ENCODE peak calls at places on chromosomes 2 and 18, in five cellular contexts. B is LoVo, N is pons, H is RPMI7951, S is AG04449. R is an unnamed sample.

GRCh38 chr2:119548516-119549120 is 4.4 kb downstream of the CFAP221 start:
- DNase-seq in B (no peak), N (no peak), H (no peak), S (no peak), R (no peak)

GRCh38 chr2:1743396-1744150 is 742 bp downstream of the PXDN start:
- DNase-seq in B (no peak), N (no peak), H (peak), S (no peak), R (peak)

GRCh38 chr2:218993345-218994315 is at the start of gene CRYBA2:
- DNase-seq in B (no peak), N (no peak), H (peak), S (no peak), R (no peak)

GRCh38 chr2:163800889-163801498 is 65.2 kb upstream of the FIGN start:
- DNase-seq in B (peak), N (peak), H (peak), S (peak), R (no peak)

GRCh38 chr2:209526541-209526940 is 102.7 kb downstream of the MAP2 start:
- DNase-seq in B (peak), N (peak), H (peak), S (no peak), R (no peak)

GRCh38 chr2:74425523-74425922 is 4.0 kb downstream of the WDR54 start:
- DNase-seq in B (no peak), N (no peak), H (no peak), S (no peak), R (no peak)

GRCh38 chr18:27749189-27749588 is 427.7 kb downstream of the CDH2 start:
- DNase-seq in B (no peak), N (no peak), H (no peak), S (no peak), R (no peak)

GRCh38 chr2:54708584-54709340 is 14.7 kb upstream of the EML6 start:
- DNase-seq in B (no peak), N (no peak), H (no peak), S (no peak), R (peak)

GRCh38 chr2:203799905-203800304 is 67.7 kb upstream of the CTLA4 start:
- DNase-seq in B (no peak), N (no peak), H (no peak), S (no peak), R (no peak)

GRCh38 chr2:156466739-156467405 is 30.7 kb downstream of the GPD2 start:
- DNase-seq in B (peak), N (peak), H (peak), S (no peak), R (no peak)

GRCh38 chr2:96951125-96951654 is 35.2 kb downstream of the FAM178B start:
- DNase-seq in B (peak), N (peak), H (peak), S (no peak), R (peak)

GRCh38 chr2:128813352-128814034 is 494.8 kb upstream of the HS6ST1 start:
- DNase-seq in B (no peak), N (no peak), H (no peak), S (no peak), R (no peak)

GRCh38 chr2:240964854-240965295 is 33.5 kb upstream of the SNED1 start:
- DNase-seq in B (no peak), N (no peak), H (no peak), S (no peak), R (peak)

GRCh38 chr18:12076424-12077140 is 17.1 kb upstream of the ANKRD62 start:
- DNase-seq in B (no peak), N (no peak), H (peak), S (no peak), R (no peak)

GRCh38 chr2:147174824-147175254 is 670.0 kb upstream of the ACVR2A start:
- DNase-seq in B (no peak), N (no peak), H (no peak), S (no peak), R (no peak)

GRCh38 chr2:217714268-217714643 is 288.5 kb downstream of the TNS1 start:
- DNase-seq in B (no peak), N (peak), H (peak), S (no peak), R (peak)

GRCh38 chr18:51236225-51236624 is 38.7 kb upstream of the MEX3C start:
- DNase-seq in B (peak), N (no peak), H (peak), S (no peak), R (no peak)

GRCh38 chr2:109604597-109604996 is 9.2 kb downstream of the SEPTIN10 start:
- DNase-seq in B (no peak), N (no peak), H (peak), S (no peak), R (peak)

GRCh38 chr2:119085613-119086012 is 72.9 kb downstream of the C1QL2 start:
- DNase-seq in B (no peak), N (no peak), H (no peak), S (no peak), R (no peak)

GRCh38 chr2:203743441-203743932 is 37.0 kb downstream of the CD28 start:
- DNase-seq in B (no peak), N (no peak), H (peak), S (no peak), R (no peak)

GRCh38 chr2:96319396-96319795 is 5.7 kb upstream of the ITPRIPL1 start:
- DNase-seq in B (no peak), N (no peak), H (no peak), S (no peak), R (no peak)

GRCh38 chr2:10668402-10669012 is 21.3 kb downstream of the NOL10 start:
- DNase-seq in B (peak), N (peak), H (peak), S (no peak), R (no peak)

GRCh38 chr18:32610116-32610630 is 139.5 kb upstream of the GAREM1 start:
- DNase-seq in B (no peak), N (no peak), H (no peak), S (no peak), R (no peak)

GRCh38 chr2:20421988-20422678 is 24.7 kb upstream of the RHOB start:
- DNase-seq in B (peak), N (no peak), H (peak), S (peak), R (peak)

GRCh38 chr18:27717816-27718215 is 459.1 kb downstream of the CDH2 start:
- DNase-seq in B (no peak), N (no peak), H (peak), S (no peak), R (no peak)

GRCh38 chr2:140814141-140814540 is 1316.7 kb downstream of the LRP1B start:
- DNase-seq in B (no peak), N (no peak), H (no peak), S (no peak), R (no peak)

GRCh38 chr2:98649135-98649991 is 41.0 kb downstream of the UNC50 start:
- DNase-seq in B (peak), N (peak), H (peak), S (peak), R (peak)

GRCh38 chr2:32061973-32062861 is 1.1 kb upstream of the SPAST start:
- DNase-seq in B (peak), N (peak), H (peak), S (no peak), R (no peak)

GRCh38 chr2:238729261-238729935 is 118.5 kb upstream of the TWIST2 start:
- DNase-seq in B (no peak), N (no peak), H (no peak), S (no peak), R (no peak)

GRCh38 chr2:237591379-237591881 is 896 bp upstream of the RAB17 start:
- DNase-seq in B (peak), N (no peak), H (peak), S (no peak), R (peak)

R was measured in lower lobe of right lung.